ENCODE peak calls at places on chromosome 20, in seven cellular contexts. A is MM.1S; H is effector memory CD4-positive, alpha-beta T cell; M is trophoblast cell; T is coronary artery; I is Peyer's patch; Y is HL-60. L is an unnamed sample.

GRCh38 chr20:8812818-8813217 is 256.1 kb upstream of the PLCB4 start:
- DNase-seq in A (no peak), H (no peak), M (no peak), T (no peak), I (no peak), Y (no peak), L (no peak)

GRCh38 chr20:60206259-60206658 is 248.0 kb downstream of the CDH26 start:
- DNase-seq in A (peak), H (no peak), M (no peak), T (no peak), I (no peak), Y (no peak), L (no peak)

GRCh38 chr20:46220808-46221207 is 87.5 kb downstream of the CDH22 start:
- DNase-seq in A (no peak), H (no peak), M (no peak), T (no peak), I (no peak), Y (no peak), L (peak)

GRCh38 chr20:63741676-63742380 is 2.3 kb downstream of the SLC2A4RG start:
- DNase-seq in A (no peak), H (no peak), M (no peak), T (peak), I (no peak), Y (no peak), L (no peak)

GRCh38 chr20:8033447-8033846 is 13.9 kb upstream of the TMX4 start:
- DNase-seq in A (no peak), H (no peak), M (no peak), T (no peak), I (no peak), Y (no peak), L (no peak)

GRCh38 chr20:62751551-62752150 is 43.0 kb downstream of the NTSR1 start:
- DNase-seq in A (no peak), H (no peak), M (no peak), T (no peak), I (no peak), Y (no peak), L (no peak)

GRCh38 chr20:10805764-10806163 is 132.0 kb upstream of the JAG1 start:
- DNase-seq in A (no peak), H (no peak), M (no peak), T (no peak), I (no peak), Y (no peak), L (no peak)

GRCh38 chr20:62745959-62746288 is 37.3 kb downstream of the NTSR1 start:
- DNase-seq in A (no peak), H (no peak), M (no peak), T (no peak), I (no peak), Y (no peak), L (no peak)

GRCh38 chr20:47456952-47457724 is 44.5 kb upstream of the NCOA3 start:
- DNase-seq in A (no peak), H (no peak), M (peak), T (no peak), I (no peak), Y (no peak), L (no peak)

GRCh38 chr20:43722153-43722505 is 4.7 kb downstream of the GTSF1L start:
- DNase-seq in A (no peak), H (no peak), M (no peak), T (no peak), I (no peak), Y (no peak), L (no peak)

GRCh38 chr20:2149507-2149906 is 47.9 kb downstream of the STK35 start:
- DNase-seq in A (no peak), H (no peak), M (peak), T (no peak), I (no peak), Y (no peak), L (no peak)

GRCh38 chr20:48901326-48901725 is 20.2 kb upstream of the ARFGEF2 start:
- DNase-seq in A (no peak), H (no peak), M (no peak), T (no peak), I (no peak), Y (no peak), L (no peak)

GRCh38 chr20:18524646-18525045 is 16.9 kb downstream of the SEC23B start:
- DNase-seq in A (no peak), H (no peak), M (no peak), T (no peak), I (no peak), Y (no peak), L (no peak)

DNA sequence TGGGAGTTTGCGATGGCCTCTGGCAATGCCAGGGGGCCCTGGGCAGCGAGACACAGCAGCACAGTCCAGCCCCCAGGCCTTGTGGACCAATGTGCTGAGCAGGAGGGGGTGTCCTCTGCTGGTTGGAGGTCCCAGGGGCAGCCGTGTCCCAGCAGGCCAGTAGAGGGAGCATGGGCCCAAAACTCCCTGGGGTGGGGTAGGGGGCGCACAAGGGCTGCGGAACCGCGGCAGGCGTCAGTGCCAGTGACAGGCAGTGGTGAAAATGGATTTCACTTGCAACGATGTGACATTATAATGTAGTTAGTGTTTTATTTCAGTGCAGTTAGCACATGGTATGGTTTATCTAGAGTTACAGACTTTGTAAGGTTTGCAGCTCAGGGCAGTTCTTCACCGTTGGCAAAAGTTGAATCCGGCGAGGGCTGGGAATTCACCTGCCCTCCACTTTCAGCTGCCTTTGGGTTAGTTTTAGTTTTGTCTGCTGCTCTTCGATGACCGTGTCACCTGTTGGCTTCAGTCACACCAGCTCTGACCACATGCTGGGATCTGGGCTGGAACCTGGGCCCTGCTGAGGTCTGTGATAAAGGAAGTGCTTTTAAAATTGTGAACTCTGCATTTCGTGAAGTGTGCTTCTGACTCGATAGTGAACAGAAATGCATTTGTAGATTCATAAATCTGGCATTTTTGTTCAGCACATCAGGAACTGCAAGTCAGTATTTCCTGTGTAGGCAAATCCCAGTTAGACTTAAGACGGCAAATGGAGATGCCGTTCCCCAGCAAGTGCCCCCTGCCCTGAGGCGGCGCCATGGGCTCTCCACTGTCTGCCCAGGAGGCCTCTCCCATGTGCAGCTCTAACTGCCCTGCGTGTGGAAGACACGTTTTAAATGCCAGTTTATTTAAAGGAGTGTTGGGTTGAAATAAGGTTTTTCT is 46.8 kb downstream of the PYGB start:
- DNase-seq in A (peak), H (no peak), M (peak), T (no peak), I (peak), Y (no peak), L (peak)
- H3K27ac ChIP-seq in A (peak), H (no peak), M (no peak), T (peak), I (no peak), Y (no peak), L (no peak)

GRCh38 chr20:38748863-38749153 is 548 bp downstream of the ACTR5 start:
- DNase-seq in A (peak), H (peak), M (no peak), T (no peak), I (no peak), Y (no peak), L (no peak)
- H3K27ac ChIP-seq in A (peak), H (peak), M (no peak), T (peak), I (peak), Y (peak), L (no peak)

GRCh38 chr20:54361485-54361884 is 113.9 kb upstream of the DOK5 start:
- DNase-seq in A (no peak), H (no peak), M (no peak), T (no peak), I (no peak), Y (no peak), L (no peak)
- H3K27ac ChIP-seq in A (no peak), H (no peak), M (no peak), T (no peak), I (no peak), Y (no peak), L (no peak)

GRCh38 chr20:36470482-36471062 is 70.7 kb upstream of the MYL9 start:
- DNase-seq in A (no peak), H (no peak), M (no peak), T (no peak), I (no peak), Y (no peak), L (no peak)

GRCh38 chr20:36472656-36473071 is 68.7 kb upstream of the MYL9 start:
- DNase-seq in A (peak), H (no peak), M (peak), T (no peak), I (peak), Y (no peak), L (no peak)

GRCh38 chr20:36474563-36474962 is 66.8 kb upstream of the MYL9 start:
- DNase-seq in A (no peak), H (no peak), M (no peak), T (no peak), I (no peak), Y (no peak), L (no peak)

GRCh38 chr20:36471885-36472642 is 69.3 kb upstream of the MYL9 start:
- DNase-seq in A (peak), H (no peak), M (no peak), T (no peak), I (no peak), Y (no peak), L (no peak)

GRCh38 chr20:36473164-36473563 is 68.2 kb upstream of the MYL9 start:
- DNase-seq in A (no peak), H (no peak), M (peak), T (no peak), I (no peak), Y (no peak), L (no peak)
- H3K27ac ChIP-seq in A (peak), H (peak), M (peak), T (peak), I (peak), Y (no peak), L (no peak)

DNA sequence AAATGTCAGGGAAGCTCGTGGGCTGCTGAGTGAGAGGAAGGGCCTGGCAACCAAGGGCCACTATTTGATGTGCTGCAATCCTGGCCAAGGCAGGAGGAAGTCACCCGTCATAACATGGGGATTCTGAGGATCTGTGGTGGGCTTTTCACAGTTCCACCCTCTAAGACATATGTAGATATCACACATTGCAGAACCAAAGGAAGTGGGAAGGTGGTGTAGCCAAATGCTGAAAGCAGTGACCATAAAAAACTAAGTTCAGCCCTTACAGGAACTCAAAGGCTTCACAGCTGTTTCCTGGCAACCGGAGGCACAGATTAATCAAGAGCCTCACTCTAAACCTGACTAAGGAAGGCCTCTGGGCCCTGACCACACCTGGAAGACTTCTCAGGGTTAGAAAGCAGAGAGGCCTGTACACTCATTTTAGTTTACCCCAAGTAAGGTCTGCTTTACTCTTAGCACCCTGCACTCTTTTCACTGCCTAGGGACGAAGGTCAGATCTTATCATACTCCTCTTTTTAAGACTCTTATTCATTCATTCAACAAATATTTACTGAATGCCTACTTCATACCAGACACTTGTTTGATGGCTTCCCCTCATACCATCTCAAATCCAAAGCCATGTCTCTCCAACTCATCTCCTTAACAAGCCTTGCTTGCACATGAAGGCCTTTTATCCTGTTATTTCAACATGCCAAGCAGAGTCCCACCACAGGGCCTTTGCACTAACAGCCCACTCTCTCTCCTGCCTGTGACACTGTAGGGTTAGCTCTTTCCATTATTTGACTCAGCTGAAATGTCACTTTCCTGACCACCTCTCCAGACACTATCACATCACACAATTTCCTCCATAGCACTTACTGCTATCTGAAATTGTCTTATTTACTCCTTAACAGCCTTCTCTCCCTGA is 2.6 kb downstream of the UBE2V1 start:
- DNase-seq in A (peak), H (no peak), M (peak), T (no peak), I (no peak), Y (no peak), L (no peak)
- H3K27ac ChIP-seq in A (peak), H (peak), M (peak), T (peak), I (peak), Y (peak), L (no peak)

GRCh38 chr20:23086056-23086551 is at the start of gene CD93:
- DNase-seq in A (no peak), H (no peak), M (peak), T (no peak), I (no peak), Y (no peak), L (no peak)
- H3K27ac ChIP-seq in A (no peak), H (no peak), M (no peak), T (peak), I (peak), Y (no peak), L (peak)